ENCODE peak calls at places on chromosomes 16 and 17, in nine cellular contexts. I, N, T, U, F, A, E, Z and S are unnamed samples. For H3K4me1, the result is how much of the 10 kb centered on the place peaks cover.

GRCh38 chr17:32907583-32907982 is 20.4 kb upstream of the TMEM98 start:
- DNase-seq in E (no peak), I (no peak), N (peak), Z (no peak), F (no peak), U (no peak), A (no peak), T (peak), S (no peak)

GRCh38 chr16:17171250-17172143 is 299.3 kb downstream of the XYLT1 start:
- DNase-seq in I (no peak), T (no peak), F (no peak), U (no peak), A (no peak), N (no peak), E (no peak), Z (peak), S (no peak)

GRCh38 chr16:50479771-50480170 is 68.4 kb upstream of the NKD1 start:
- DNase-seq in U (no peak), A (no peak), Z (no peak), T (no peak), F (no peak), N (no peak), E (no peak), I (no peak), S (no peak)

GRCh38 chr17:30236807-30237206 is 1.3 kb upstream of the SLC6A4 start:
- DNase-seq in N (peak), U (no peak), F (no peak), T (peak), A (peak), E (peak), Z (peak), I (peak), S (peak)

GRCh38 chr17:80663783-80664206 is 119.2 kb downstream of the RPTOR start:
- DNase-seq in F (no peak), U (peak), I (no peak), Z (no peak), T (peak), A (no peak), N (no peak), E (no peak), S (peak)

GRCh38 chr16:14462811-14463210 is 167.2 kb downstream of the PARN start:
- DNase-seq in T (no peak), E (no peak), A (no peak), F (no peak), Z (no peak), U (no peak), I (no peak), N (no peak), S (no peak)

GRCh38 chr17:6823011-6823442 is 8.5 kb downstream of the TEKT1 start:
- DNase-seq in T (no peak), A (no peak), F (no peak), I (no peak), E (no peak), U (no peak), Z (no peak), N (no peak), S (no peak)

GRCh38 chr17:57453841-57454240 is 197.5 kb downstream of the MSI2 start:
- DNase-seq in I (no peak), A (no peak), F (no peak), E (no peak), U (no peak), T (no peak), Z (no peak), N (no peak), S (no peak)

GRCh38 chr17:44210342-44211192 is 8.9 kb downstream of the UBTF start:
- DNase-seq in T (peak), F (peak), N (peak), A (peak), I (no peak), U (peak), E (peak), Z (peak), S (peak)

GRCh38 chr17:61806081-61806828 is 57.1 kb downstream of the BRIP1 start:
- DNase-seq in A (no peak), E (no peak), I (no peak), T (no peak), U (no peak), N (no peak), F (no peak), Z (no peak), S (no peak)

GRCh38 chr17:80599546-80600305 is 55.1 kb downstream of the RPTOR start:
- DNase-seq in N (no peak), E (no peak), U (no peak), I (peak), F (no peak), Z (no peak), A (no peak), T (no peak), S (peak)

GRCh38 chr16:69747115-69747514 is 7.6 kb downstream of the NOB1 start:
- DNase-seq in T (no peak), Z (no peak), E (no peak), N (no peak), F (no peak), U (no peak), A (no peak), I (no peak), S (no peak)

GRCh38 chr17:44916781-44917241 is 1.5 kb upstream of the GFAP start:
- DNase-seq in E (peak), N (peak), U (no peak), A (peak), T (peak), Z (no peak), F (no peak), I (no peak), S (peak)

GRCh38 chr16:17215306-17215705 is 255.5 kb downstream of the XYLT1 start:
- DNase-seq in A (no peak), U (no peak), T (no peak), E (no peak), I (no peak), N (no peak), Z (no peak), F (no peak), S (no peak)

GRCh38 chr17:48025040-48025903 is 12.3 kb downstream of the COPZ2 start:
- DNase-seq in A (peak), N (peak), T (peak), F (peak), Z (peak), E (peak), U (peak), I (peak), S (peak)

GRCh38 chr16:75486014-75486404 is 9.2 kb downstream of the CHST6 start:
- DNase-seq in U (no peak), Z (no peak), A (no peak), E (no peak), F (peak), I (peak), N (no peak), T (no peak), S (no peak)

GRCh38 chr17:62876063-62876462 is 67.9 kb upstream of the MARCHF10 start:
- DNase-seq in Z (no peak), E (no peak), T (no peak), N (no peak), U (no peak), I (no peak), A (no peak), F (no peak), S (peak)

GRCh38 chr16:76007649-76008048 is 269.6 kb upstream of the CNTNAP4 start:
- DNase-seq in E (no peak), I (no peak), N (no peak), U (no peak), Z (no peak), T (no peak), A (no peak), F (no peak), S (no peak)

GRCh38 chr17:68612228-68612922 is 11.2 kb upstream of the FAM20A start:
- DNase-seq in Z (no peak), N (no peak), E (no peak), F (no peak), U (no peak), T (no peak), I (no peak), A (no peak), S (no peak)

GRCh38 chr17:68611353-68612227 is 10.4 kb upstream of the FAM20A start:
- DNase-seq in A (no peak), F (no peak), I (no peak), T (no peak), U (no peak), E (no peak), Z (no peak), N (no peak), S (no peak)

GRCh38 chr17:68614718-68615117 is 13.6 kb upstream of the FAM20A start:
- DNase-seq in Z (peak), E (no peak), N (no peak), I (no peak), U (no peak), A (no peak), F (no peak), T (no peak), S (no peak)

GRCh38 chr17:68612923-68613292 is 11.7 kb upstream of the FAM20A start:
- DNase-seq in F (no peak), Z (no peak), A (no peak), I (no peak), E (no peak), N (no peak), T (no peak), U (no peak), S (no peak)

GRCh38 chr17:68613739-68614298 is 12.7 kb upstream of the FAM20A start:
- DNase-seq in E (no peak), I (peak), F (peak), N (no peak), Z (no peak), T (peak), U (no peak), A (no peak), S (peak)
- TF ChIP-seq CTCF in E (peak), I (peak), F (peak), N (peak), Z (no peak), T (peak), U (no peak), A (peak), S (peak)

GRCh38 chr16:89452241-89452640 is 38.1 kb downstream of the ANKRD11 start:
- DNase-seq in U (no peak), N (no peak), F (peak), E (no peak), Z (no peak), T (no peak), I (no peak), A (no peak), S (no peak)

GRCh38 chr16:89448656-89449055 is 41.7 kb downstream of the ANKRD11 start:
- DNase-seq in N (peak), F (no peak), Z (peak), I (no peak), A (peak), E (no peak), U (no peak), T (no peak), S (no peak)

GRCh38 chr16:89449726-89450335 is 40.5 kb downstream of the ANKRD11 start:
- DNase-seq in N (no peak), A (no peak), I (no peak), Z (no peak), F (peak), U (no peak), E (no peak), T (no peak), S (no peak)

GRCh38 chr16:89452925-89453324 is 37.4 kb downstream of the ANKRD11 start:
- DNase-seq in I (no peak), E (no peak), F (no peak), T (no peak), Z (no peak), U (no peak), A (no peak), N (no peak), S (no peak)

DNA sequence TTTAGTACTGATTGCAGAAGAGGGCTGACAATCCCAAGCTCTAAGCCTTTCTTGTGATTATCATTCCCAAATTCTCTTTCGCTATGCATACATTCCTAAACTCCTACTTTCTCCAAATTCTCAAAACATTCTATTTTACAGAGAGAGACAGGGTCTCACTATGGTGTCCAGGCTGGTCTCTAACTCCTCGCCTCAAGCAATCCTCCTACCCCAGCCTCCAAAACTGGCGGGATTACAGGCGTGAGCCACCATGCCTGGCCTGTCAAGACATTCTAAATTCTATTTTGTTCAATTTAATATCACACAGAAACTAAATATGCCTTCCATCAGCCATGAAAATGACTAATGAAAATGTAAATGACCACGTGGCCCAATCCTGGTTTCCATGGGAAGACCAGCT is 39.8 kb downstream of the ANKRD11 start:
- DNase-seq in F (no peak), I (no peak), A (no peak), T (no peak), U (no peak), E (no peak), N (no peak), Z (no peak), S (no peak)
- H3K4me1 ChIP-seq in F (under half), I (under half), A (half or more), T (half or more), U (half or more), E (under half), N (half or more), Z (half or more), S (under half)

GRCh38 chr16:18969050-18969854 is 14.5 kb upstream of the TMC7 start:
- DNase-seq in E (peak), A (peak), N (peak), Z (peak), U (peak), F (peak), T (peak), I (peak), S (peak)

GRCh38 chr16:18966791-18967190 is 16.9 kb upstream of the TMC7 start:
- DNase-seq in Z (no peak), N (no peak), A (no peak), T (no peak), U (no peak), E (no peak), I (no peak), F (no peak), S (no peak)

GRCh38 chr16:18965555-18965954 is 18.2 kb upstream of the TMC7 start:
- DNase-seq in T (no peak), Z (no peak), U (no peak), A (no peak), N (no peak), E (no peak), F (no peak), I (no peak), S (no peak)

GRCh38 chr16:18975109-18975508 is 8.6 kb upstream of the TMC7 start:
- DNase-seq in F (no peak), N (no peak), E (no peak), A (no peak), T (no peak), Z (no peak), U (no peak), I (no peak), S (no peak)

GRCh38 chr16:18969855-18970240 is 13.9 kb upstream of the TMC7 start:
- DNase-seq in E (no peak), U (no peak), N (no peak), Z (no peak), F (no peak), T (no peak), A (no peak), I (no peak), S (no peak)
- TF ChIP-seq CTCF in E (no peak), U (no peak), N (no peak), Z (no peak), F (no peak), T (no peak), A (no peak), I (no peak), S (no peak)

DNA sequence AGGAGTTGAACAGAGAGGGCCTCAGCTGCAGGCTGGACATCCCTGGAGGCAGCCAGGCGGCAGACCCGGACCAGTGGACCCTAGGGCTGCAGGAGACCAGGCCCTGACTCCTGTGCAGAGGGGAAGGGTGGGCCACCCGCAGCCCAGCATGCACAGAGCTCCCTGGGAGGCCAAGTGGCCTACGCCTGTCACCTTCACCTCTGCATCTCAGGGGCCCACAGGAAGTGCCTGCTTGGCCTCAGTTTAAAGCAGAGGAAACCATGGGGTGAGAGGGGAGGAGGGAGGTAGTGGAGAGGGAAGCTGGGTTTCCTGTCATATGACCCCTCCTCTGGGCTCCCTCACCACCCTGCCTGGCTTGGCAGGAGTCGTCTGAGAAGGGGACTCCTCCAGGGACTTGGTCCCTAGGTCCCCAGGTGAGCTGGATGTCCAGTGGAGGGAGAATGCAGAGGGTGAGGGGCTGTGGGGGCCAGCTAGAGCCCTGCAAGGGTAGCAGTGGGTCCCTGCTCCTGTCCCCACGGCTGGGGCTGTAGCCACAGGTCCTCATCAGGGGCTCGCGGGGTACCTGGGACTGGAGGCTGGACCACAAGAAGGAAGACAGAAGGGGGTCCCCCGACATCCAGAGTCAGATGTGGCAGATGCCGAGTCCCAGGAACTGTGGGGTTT is at the start of gene TMC8:
- DNase-seq in I (no peak), T (no peak), E (no peak), Z (peak), A (no peak), N (no peak), U (peak), F (peak), S (peak)
- H3K4me1 ChIP-seq in I (under half), T (under half), E (under half), Z (half or more), A (half or more), N (under half), U (half or more), F (under half), S (under half)

GRCh38 chr16:57143125-57143965 is 42.5 kb downstream of the PSME3IP1 start:
- DNase-seq in F (no peak), T (no peak), A (no peak), I (no peak), Z (no peak), N (no peak), E (no peak), U (no peak), S (no peak)

GRCh38 chr16:57145964-57146647 is 39.7 kb downstream of the PSME3IP1 start:
- DNase-seq in Z (no peak), E (no peak), U (no peak), A (no peak), F (no peak), T (no peak), N (no peak), I (no peak), S (no peak)

GRCh38 chr16:57144027-57144426 is 41.8 kb downstream of the PSME3IP1 start:
- DNase-seq in U (no peak), N (no peak), T (no peak), A (no peak), F (no peak), E (no peak), I (no peak), Z (no peak), S (no peak)

GRCh38 chr16:57146735-57147134 is 39.1 kb downstream of the PSME3IP1 start:
- DNase-seq in Z (no peak), T (no peak), U (no peak), I (no peak), A (no peak), F (no peak), E (no peak), N (no peak), S (peak)

GRCh38 chr16:57145046-57145963 is 40.5 kb downstream of the PSME3IP1 start:
- DNase-seq in U (no peak), T (no peak), F (no peak), E (no peak), A (no peak), Z (no peak), I (no peak), N (no peak), S (no peak)
- TF ChIP-seq CTCF in U (no peak), T (no peak), F (no peak), E (no peak), A (no peak), Z (no peak), I (no peak), N (no peak), S (no peak)

GRCh38 chr17:76032780-76033108 is 5.6 kb upstream of the EVPL start:
- DNase-seq in A (no peak), I (no peak), F (no peak), T (peak), E (no peak), Z (no peak), U (no peak), N (no peak), S (no peak)

GRCh38 chr17:76032073-76032779 is 5.1 kb upstream of the EVPL start:
- DNase-seq in A (no peak), N (no peak), T (peak), I (no peak), U (no peak), E (no peak), Z (no peak), F (no peak), S (no peak)

GRCh38 chr17:76036497-76037380 is 9.6 kb upstream of the EVPL start:
- DNase-seq in U (no peak), Z (no peak), N (no peak), E (no peak), I (no peak), F (no peak), A (no peak), T (no peak), S (peak)

GRCh38 chr17:76033139-76033538 is 6.0 kb upstream of the EVPL start:
- DNase-seq in N (no peak), F (no peak), Z (no peak), E (no peak), U (no peak), T (no peak), A (no peak), I (no peak), S (no peak)

GRCh38 chr17:76034433-76035185 is 7.5 kb upstream of the EVPL start:
- DNase-seq in F (no peak), A (no peak), E (no peak), Z (no peak), U (no peak), N (no peak), I (no peak), T (no peak), S (no peak)
- H3K4me1 ChIP-seq in F (under half), A (under half), E (under half), Z (under half), U (under half), N (under half), I (under half), T (under half), S (under half)

GRCh38 chr17:13931111-13931526 is 138.2 kb upstream of the COX10 start:
- DNase-seq in Z (no peak), N (no peak), F (no peak), A (peak), E (no peak), U (no peak), I (no peak), T (no peak), S (no peak)

GRCh38 chr17:13922885-13923284 is 146.4 kb upstream of the COX10 start:
- DNase-seq in N (no peak), I (no peak), A (no peak), Z (no peak), F (no peak), U (no peak), E (no peak), T (no peak), S (peak)

GRCh38 chr17:13920413-13920812 is 148.9 kb upstream of the COX10 start:
- DNase-seq in A (no peak), U (no peak), E (no peak), F (no peak), N (no peak), I (no peak), Z (no peak), T (no peak), S (no peak)

GRCh38 chr17:13921841-13922776 is 147.2 kb upstream of the COX10 start:
- DNase-seq in I (no peak), Z (no peak), U (no peak), E (no peak), N (no peak), F (no peak), A (no peak), T (no peak), S (peak)

GRCh38 chr17:13925579-13925978 is 143.7 kb upstream of the COX10 start:
- DNase-seq in E (no peak), U (no peak), A (no peak), T (no peak), F (no peak), I (no peak), Z (no peak), N (no peak), S (no peak)
- TF ChIP-seq CTCF in E (no peak), U (no peak), A (no peak), T (no peak), F (no peak), I (no peak), Z (no peak), N (no peak), S (peak)

DNA sequence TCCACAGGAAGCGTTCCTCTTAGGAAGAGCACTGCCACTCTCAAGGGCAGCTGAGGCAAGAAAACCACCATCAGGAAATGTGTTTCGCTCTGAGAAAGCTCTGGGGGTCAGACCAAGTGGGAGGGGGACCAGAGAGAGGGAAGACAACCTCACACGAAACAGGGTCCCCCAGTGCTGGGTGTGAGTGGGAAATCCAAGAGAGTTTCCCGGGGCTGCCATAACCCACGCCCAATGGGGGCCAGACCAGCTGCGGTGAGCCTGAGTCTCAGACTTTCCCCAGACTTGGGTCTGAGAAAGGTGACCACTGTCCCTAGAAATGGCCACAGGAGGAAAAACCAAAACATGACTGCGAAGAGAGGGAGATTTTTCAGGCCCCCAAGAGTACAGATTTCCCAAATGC is 14.5 kb downstream of the DNAH17 start:
- DNase-seq in E (no peak), I (no peak), T (no peak), F (no peak), A (no peak), Z (no peak), U (no peak), N (no peak), S (no peak)
- H3K4me1 ChIP-seq in E (under half), I (under half), T (under half), F (under half), A (under half), Z (under half), U (under half), N (under half), S (under half)